ENCODE peak calls at places on chromosomes 13 and 19, in nine cellular contexts. One of them, this sample, is unnamed.

GRCh38 chr13:110388141-110388943 is 81.3 kb downstream of the COL4A2 start:
- DNase-seq in iris pigment epithelial cell: peak; percentile 85
- DNase-seq in brain microvascular endothelial cell: peak; percentile 94
- DNase-seq in stimulated activated CD8-positive, alpha-beta memory T cell treated with anti-CD3 and anti-CD28 coated beads, Interleukin-7, amount 100 ng/mL, for 1 hour: no peak
- DNase-seq in Calu3: no peak
- DNase-seq in type B pancreatic cell: no peak
- DNase-seq in stimulated activated CD4-positive, alpha-beta T cell treated with anti-CD3 and anti-CD28 coated beads, Interleukin-1b, Interleukin-23, amount 100 ng/mL, for 1 hour: no peak
- DNase-seq in nucleus accumbens: no peak
- DNase-seq in islet precursor cell: peak; percentile 89
- DNase-seq in this sample: no peak

GRCh38 chr13:49869514-49869913 is 66.6 kb downstream of the SPRYD7 start:
- DNase-seq in islet precursor cell: peak; percentile 58
- DNase-seq in stimulated activated CD4-positive, alpha-beta T cell treated with anti-CD3 and anti-CD28 coated beads, Interleukin-1b, Interleukin-23, amount 100 ng/mL, for 1 hour: no peak
- DNase-seq in stimulated activated CD8-positive, alpha-beta memory T cell treated with anti-CD3 and anti-CD28 coated beads, Interleukin-7, amount 100 ng/mL, for 1 hour: no peak
- DNase-seq in type B pancreatic cell: no peak
- DNase-seq in Calu3: no peak
- DNase-seq in iris pigment epithelial cell: peak; percentile 47
- DNase-seq in nucleus accumbens: no peak
- DNase-seq in brain microvascular endothelial cell: peak; percentile 40
- DNase-seq in this sample: no peak

GRCh38 chr13:42577538-42577937 is 3.6 kb downstream of the TNFSF11 start:
- DNase-seq in islet precursor cell: no peak
- DNase-seq in type B pancreatic cell: no peak
- DNase-seq in iris pigment epithelial cell: no peak
- DNase-seq in Calu3: no peak
- DNase-seq in stimulated activated CD8-positive, alpha-beta memory T cell treated with anti-CD3 and anti-CD28 coated beads, Interleukin-7, amount 100 ng/mL, for 1 hour: no peak
- DNase-seq in stimulated activated CD4-positive, alpha-beta T cell treated with anti-CD3 and anti-CD28 coated beads, Interleukin-1b, Interleukin-23, amount 100 ng/mL, for 1 hour: no peak
- DNase-seq in brain microvascular endothelial cell: no peak
- DNase-seq in nucleus accumbens: no peak
- DNase-seq in this sample: no peak

GRCh38 chr19:34667349-34668076 is 9.4 kb downstream of the SCGB2B2 start:
- DNase-seq in stimulated activated CD4-positive, alpha-beta T cell treated with anti-CD3 and anti-CD28 coated beads, Interleukin-1b, Interleukin-23, amount 100 ng/mL, for 1 hour: no peak
- DNase-seq in iris pigment epithelial cell: peak; percentile 50
- DNase-seq in islet precursor cell: no peak
- DNase-seq in brain microvascular endothelial cell: no peak
- DNase-seq in stimulated activated CD8-positive, alpha-beta memory T cell treated with anti-CD3 and anti-CD28 coated beads, Interleukin-7, amount 100 ng/mL, for 1 hour: no peak
- DNase-seq in Calu3: no peak
- DNase-seq in nucleus accumbens: no peak
- DNase-seq in type B pancreatic cell: no peak
- DNase-seq in this sample: no peak

GRCh38 chr19:10892256-10892655 is 20.9 kb downstream of the CARM1 start:
- DNase-seq in brain microvascular endothelial cell: no peak
- DNase-seq in nucleus accumbens: no peak
- DNase-seq in stimulated activated CD8-positive, alpha-beta memory T cell treated with anti-CD3 and anti-CD28 coated beads, Interleukin-7, amount 100 ng/mL, for 1 hour: no peak
- DNase-seq in type B pancreatic cell: no peak
- DNase-seq in Calu3: no peak
- DNase-seq in iris pigment epithelial cell: no peak
- DNase-seq in stimulated activated CD4-positive, alpha-beta T cell treated with anti-CD3 and anti-CD28 coated beads, Interleukin-1b, Interleukin-23, amount 100 ng/mL, for 1 hour: no peak
- DNase-seq in islet precursor cell: no peak
- DNase-seq in this sample: no peak

GRCh38 chr19:39701291-39701690 is 3.0 kb upstream of the LGALS14 start:
- DNase-seq in iris pigment epithelial cell: no peak
- DNase-seq in brain microvascular endothelial cell: no peak
- DNase-seq in type B pancreatic cell: no peak
- DNase-seq in stimulated activated CD4-positive, alpha-beta T cell treated with anti-CD3 and anti-CD28 coated beads, Interleukin-1b, Interleukin-23, amount 100 ng/mL, for 1 hour: no peak
- DNase-seq in nucleus accumbens: no peak
- DNase-seq in islet precursor cell: no peak
- DNase-seq in Calu3: no peak
- DNase-seq in stimulated activated CD8-positive, alpha-beta memory T cell treated with anti-CD3 and anti-CD28 coated beads, Interleukin-7, amount 100 ng/mL, for 1 hour: no peak
- DNase-seq in this sample: no peak

GRCh38 chr19:58093071-58093470 is 5.0 kb downstream of the ZSCAN18 start:
- DNase-seq in nucleus accumbens: no peak
- DNase-seq in stimulated activated CD8-positive, alpha-beta memory T cell treated with anti-CD3 and anti-CD28 coated beads, Interleukin-7, amount 100 ng/mL, for 1 hour: no peak
- DNase-seq in iris pigment epithelial cell: no peak
- DNase-seq in type B pancreatic cell: no peak
- DNase-seq in brain microvascular endothelial cell: no peak
- DNase-seq in Calu3: no peak
- DNase-seq in islet precursor cell: no peak
- DNase-seq in stimulated activated CD4-positive, alpha-beta T cell treated with anti-CD3 and anti-CD28 coated beads, Interleukin-1b, Interleukin-23, amount 100 ng/mL, for 1 hour: no peak
- DNase-seq in this sample: no peak

GRCh38 chr19:6556480-6556879 is 25.7 kb downstream of the TNFSF9 start:
- DNase-seq in stimulated activated CD4-positive, alpha-beta T cell treated with anti-CD3 and anti-CD28 coated beads, Interleukin-1b, Interleukin-23, amount 100 ng/mL, for 1 hour: no peak
- DNase-seq in stimulated activated CD8-positive, alpha-beta memory T cell treated with anti-CD3 and anti-CD28 coated beads, Interleukin-7, amount 100 ng/mL, for 1 hour: no peak
- DNase-seq in nucleus accumbens: no peak
- DNase-seq in islet precursor cell: no peak
- DNase-seq in iris pigment epithelial cell: peak; percentile 59
- DNase-seq in type B pancreatic cell: no peak
- DNase-seq in Calu3: no peak
- DNase-seq in brain microvascular endothelial cell: peak; percentile 33
- DNase-seq in this sample: no peak

GRCh38 chr19:29928831-29929230 is 13.2 kb upstream of the URI1 start:
- DNase-seq in islet precursor cell: no peak
- DNase-seq in stimulated activated CD4-positive, alpha-beta T cell treated with anti-CD3 and anti-CD28 coated beads, Interleukin-1b, Interleukin-23, amount 100 ng/mL, for 1 hour: no peak
- DNase-seq in type B pancreatic cell: no peak
- DNase-seq in iris pigment epithelial cell: no peak
- DNase-seq in Calu3: no peak
- DNase-seq in brain microvascular endothelial cell: no peak
- DNase-seq in stimulated activated CD8-positive, alpha-beta memory T cell treated with anti-CD3 and anti-CD28 coated beads, Interleukin-7, amount 100 ng/mL, for 1 hour: no peak
- DNase-seq in nucleus accumbens: no peak
- DNase-seq in this sample: peak; percentile 17

GRCh38 chr19:3034845-3035541 is 5.9 kb upstream of the TLE2 start:
- DNase-seq in nucleus accumbens: no peak
- DNase-seq in stimulated activated CD4-positive, alpha-beta T cell treated with anti-CD3 and anti-CD28 coated beads, Interleukin-1b, Interleukin-23, amount 100 ng/mL, for 1 hour: no peak
- DNase-seq in Calu3: no peak
- DNase-seq in brain microvascular endothelial cell: no peak
- DNase-seq in type B pancreatic cell: no peak
- DNase-seq in iris pigment epithelial cell: peak; percentile 50
- DNase-seq in stimulated activated CD8-positive, alpha-beta memory T cell treated with anti-CD3 and anti-CD28 coated beads, Interleukin-7, amount 100 ng/mL, for 1 hour: no peak
- DNase-seq in islet precursor cell: peak; percentile 65
- DNase-seq in this sample: no peak

GRCh38 chr19:1672038-1672768 is 19.8 kb upstream of the TCF3 start:
- DNase-seq in stimulated activated CD4-positive, alpha-beta T cell treated with anti-CD3 and anti-CD28 coated beads, Interleukin-1b, Interleukin-23, amount 100 ng/mL, for 1 hour: no peak
- DNase-seq in type B pancreatic cell: no peak
- DNase-seq in islet precursor cell: no peak
- DNase-seq in brain microvascular endothelial cell: no peak
- DNase-seq in nucleus accumbens: no peak
- DNase-seq in iris pigment epithelial cell: peak; percentile 45
- DNase-seq in stimulated activated CD8-positive, alpha-beta memory T cell treated with anti-CD3 and anti-CD28 coated beads, Interleukin-7, amount 100 ng/mL, for 1 hour: peak; percentile 35
- DNase-seq in Calu3: peak; percentile 56
- DNase-seq in this sample: peak; percentile 72

GRCh38 chr19:3368848-3369336 is 2.5 kb downstream of the NFIC start:
- DNase-seq in stimulated activated CD8-positive, alpha-beta memory T cell treated with anti-CD3 and anti-CD28 coated beads, Interleukin-7, amount 100 ng/mL, for 1 hour: no peak
- DNase-seq in nucleus accumbens: no peak
- DNase-seq in stimulated activated CD4-positive, alpha-beta T cell treated with anti-CD3 and anti-CD28 coated beads, Interleukin-1b, Interleukin-23, amount 100 ng/mL, for 1 hour: no peak
- DNase-seq in iris pigment epithelial cell: no peak
- DNase-seq in islet precursor cell: no peak
- DNase-seq in type B pancreatic cell: no peak
- DNase-seq in brain microvascular endothelial cell: no peak
- DNase-seq in Calu3: no peak
- DNase-seq in this sample: no peak

GRCh38 chr13:90591927-90592268 is 755.6 kb upstream of the MIR17HG start:
- DNase-seq in stimulated activated CD4-positive, alpha-beta T cell treated with anti-CD3 and anti-CD28 coated beads, Interleukin-1b, Interleukin-23, amount 100 ng/mL, for 1 hour: no peak
- DNase-seq in iris pigment epithelial cell: no peak
- DNase-seq in Calu3: no peak
- DNase-seq in islet precursor cell: peak; percentile 68
- DNase-seq in brain microvascular endothelial cell: no peak
- DNase-seq in type B pancreatic cell: no peak
- DNase-seq in nucleus accumbens: no peak
- DNase-seq in stimulated activated CD8-positive, alpha-beta memory T cell treated with anti-CD3 and anti-CD28 coated beads, Interleukin-7, amount 100 ng/mL, for 1 hour: no peak
- DNase-seq in this sample: no peak

GRCh38 chr13:26589754-26590153 is 32.3 kb downstream of the WASF3 start:
- DNase-seq in nucleus accumbens: no peak
- DNase-seq in islet precursor cell: no peak
- DNase-seq in stimulated activated CD4-positive, alpha-beta T cell treated with anti-CD3 and anti-CD28 coated beads, Interleukin-1b, Interleukin-23, amount 100 ng/mL, for 1 hour: no peak
- DNase-seq in brain microvascular endothelial cell: peak; percentile 33
- DNase-seq in iris pigment epithelial cell: peak; percentile 74
- DNase-seq in Calu3: no peak
- DNase-seq in type B pancreatic cell: no peak
- DNase-seq in stimulated activated CD8-positive, alpha-beta memory T cell treated with anti-CD3 and anti-CD28 coated beads, Interleukin-7, amount 100 ng/mL, for 1 hour: no peak
- DNase-seq in this sample: no peak

GRCh38 chr13:77874406-77874805 is 44.2 kb downstream of the EDNRB start:
- DNase-seq in type B pancreatic cell: no peak
- DNase-seq in nucleus accumbens: no peak
- DNase-seq in stimulated activated CD8-positive, alpha-beta memory T cell treated with anti-CD3 and anti-CD28 coated beads, Interleukin-7, amount 100 ng/mL, for 1 hour: no peak
- DNase-seq in brain microvascular endothelial cell: peak; percentile 14
- DNase-seq in islet precursor cell: no peak
- DNase-seq in stimulated activated CD4-positive, alpha-beta T cell treated with anti-CD3 and anti-CD28 coated beads, Interleukin-1b, Interleukin-23, amount 100 ng/mL, for 1 hour: no peak
- DNase-seq in iris pigment epithelial cell: peak; percentile 45
- DNase-seq in Calu3: no peak
- DNase-seq in this sample: no peak

GRCh38 chr19:19297759-19298158 is 22.6 kb downstream of the SUGP1 start:
- DNase-seq in stimulated activated CD4-positive, alpha-beta T cell treated with anti-CD3 and anti-CD28 coated beads, Interleukin-1b, Interleukin-23, amount 100 ng/mL, for 1 hour: no peak
- DNase-seq in islet precursor cell: no peak
- DNase-seq in nucleus accumbens: no peak
- DNase-seq in type B pancreatic cell: no peak
- DNase-seq in brain microvascular endothelial cell: no peak
- DNase-seq in iris pigment epithelial cell: no peak
- DNase-seq in stimulated activated CD8-positive, alpha-beta memory T cell treated with anti-CD3 and anti-CD28 coated beads, Interleukin-7, amount 100 ng/mL, for 1 hour: no peak
- DNase-seq in Calu3: no peak
- DNase-seq in this sample: no peak

GRCh38 chr19:12694641-12695040 is 1.8 kb downstream of the FBXW9 start:
- DNase-seq in type B pancreatic cell: no peak
- DNase-seq in islet precursor cell: peak; percentile 43
- DNase-seq in nucleus accumbens: no peak
- DNase-seq in stimulated activated CD4-positive, alpha-beta T cell treated with anti-CD3 and anti-CD28 coated beads, Interleukin-1b, Interleukin-23, amount 100 ng/mL, for 1 hour: no peak
- DNase-seq in Calu3: no peak
- DNase-seq in stimulated activated CD8-positive, alpha-beta memory T cell treated with anti-CD3 and anti-CD28 coated beads, Interleukin-7, amount 100 ng/mL, for 1 hour: no peak
- DNase-seq in brain microvascular endothelial cell: no peak
- DNase-seq in iris pigment epithelial cell: no peak
- DNase-seq in this sample: no peak

GRCh38 chr19:19602713-19603320 is 15.7 kb downstream of the PBX4 start:
- DNase-seq in Calu3: no peak
- DNase-seq in type B pancreatic cell: no peak
- DNase-seq in brain microvascular endothelial cell: no peak
- DNase-seq in stimulated activated CD8-positive, alpha-beta memory T cell treated with anti-CD3 and anti-CD28 coated beads, Interleukin-7, amount 100 ng/mL, for 1 hour: no peak
- DNase-seq in islet precursor cell: no peak
- DNase-seq in stimulated activated CD4-positive, alpha-beta T cell treated with anti-CD3 and anti-CD28 coated beads, Interleukin-1b, Interleukin-23, amount 100 ng/mL, for 1 hour: no peak
- DNase-seq in iris pigment epithelial cell: no peak
- DNase-seq in nucleus accumbens: no peak
- DNase-seq in this sample: no peak

GRCh38 chr19:55647732-55648656 is at the start of gene CCDC106:
- DNase-seq in brain microvascular endothelial cell: peak; percentile 60
- DNase-seq in Calu3: peak; percentile 73
- DNase-seq in stimulated activated CD8-positive, alpha-beta memory T cell treated with anti-CD3 and anti-CD28 coated beads, Interleukin-7, amount 100 ng/mL, for 1 hour: no peak
- DNase-seq in type B pancreatic cell: no peak
- DNase-seq in iris pigment epithelial cell: peak; percentile 78
- DNase-seq in nucleus accumbens: peak; percentile 71
- DNase-seq in islet precursor cell: peak; percentile 76
- DNase-seq in stimulated activated CD4-positive, alpha-beta T cell treated with anti-CD3 and anti-CD28 coated beads, Interleukin-1b, Interleukin-23, amount 100 ng/mL, for 1 hour: no peak
- DNase-seq in this sample: no peak

GRCh38 chr13:39970177-39970846 is 314.9 kb downstream of the COG6 start:
- DNase-seq in Calu3: no peak
- DNase-seq in stimulated activated CD4-positive, alpha-beta T cell treated with anti-CD3 and anti-CD28 coated beads, Interleukin-1b, Interleukin-23, amount 100 ng/mL, for 1 hour: no peak
- DNase-seq in islet precursor cell: no peak
- DNase-seq in iris pigment epithelial cell: no peak
- DNase-seq in stimulated activated CD8-positive, alpha-beta memory T cell treated with anti-CD3 and anti-CD28 coated beads, Interleukin-7, amount 100 ng/mL, for 1 hour: no peak
- DNase-seq in brain microvascular endothelial cell: no peak
- DNase-seq in nucleus accumbens: no peak
- DNase-seq in type B pancreatic cell: no peak
- DNase-seq in this sample: no peak

GRCh38 chr13:24083722-24084421 is 76.6 kb upstream of the SPATA13 start:
- DNase-seq in stimulated activated CD4-positive, alpha-beta T cell treated with anti-CD3 and anti-CD28 coated beads, Interleukin-1b, Interleukin-23, amount 100 ng/mL, for 1 hour: no peak
- DNase-seq in iris pigment epithelial cell: no peak
- DNase-seq in brain microvascular endothelial cell: no peak
- DNase-seq in nucleus accumbens: peak; percentile 38
- DNase-seq in Calu3: no peak
- DNase-seq in type B pancreatic cell: no peak
- DNase-seq in islet precursor cell: no peak
- DNase-seq in stimulated activated CD8-positive, alpha-beta memory T cell treated with anti-CD3 and anti-CD28 coated beads, Interleukin-7, amount 100 ng/mL, for 1 hour: no peak
- DNase-seq in this sample: no peak

GRCh38 chr19:27792576-27793127 is 1420.3 kb downstream of the UQCRFS1 start:
- DNase-seq in stimulated activated CD8-positive, alpha-beta memory T cell treated with anti-CD3 and anti-CD28 coated beads, Interleukin-7, amount 100 ng/mL, for 1 hour: no peak
- DNase-seq in Calu3: no peak
- DNase-seq in iris pigment epithelial cell: no peak
- DNase-seq in type B pancreatic cell: no peak
- DNase-seq in stimulated activated CD4-positive, alpha-beta T cell treated with anti-CD3 and anti-CD28 coated beads, Interleukin-1b, Interleukin-23, amount 100 ng/mL, for 1 hour: no peak
- DNase-seq in brain microvascular endothelial cell: no peak
- DNase-seq in nucleus accumbens: no peak
- DNase-seq in islet precursor cell: no peak
- DNase-seq in this sample: no peak

GRCh38 chr19:14318873-14319272 is 62.4 kb upstream of the ADGRE5 start:
- DNase-seq in stimulated activated CD4-positive, alpha-beta T cell treated with anti-CD3 and anti-CD28 coated beads, Interleukin-1b, Interleukin-23, amount 100 ng/mL, for 1 hour: no peak
- DNase-seq in Calu3: peak; percentile 23
- DNase-seq in brain microvascular endothelial cell: no peak
- DNase-seq in iris pigment epithelial cell: no peak
- DNase-seq in islet precursor cell: peak; percentile 54
- DNase-seq in type B pancreatic cell: no peak
- DNase-seq in stimulated activated CD8-positive, alpha-beta memory T cell treated with anti-CD3 and anti-CD28 coated beads, Interleukin-7, amount 100 ng/mL, for 1 hour: no peak
- DNase-seq in nucleus accumbens: no peak
- DNase-seq in this sample: no peak

GRCh38 chr13:33797622-33798021 is 20.3 kb upstream of the RFC3 start:
- DNase-seq in iris pigment epithelial cell: peak; percentile 41
- DNase-seq in Calu3: no peak
- DNase-seq in stimulated activated CD4-positive, alpha-beta T cell treated with anti-CD3 and anti-CD28 coated beads, Interleukin-1b, Interleukin-23, amount 100 ng/mL, for 1 hour: no peak
- DNase-seq in nucleus accumbens: no peak
- DNase-seq in type B pancreatic cell: no peak
- DNase-seq in islet precursor cell: no peak
- DNase-seq in brain microvascular endothelial cell: no peak
- DNase-seq in stimulated activated CD8-positive, alpha-beta memory T cell treated with anti-CD3 and anti-CD28 coated beads, Interleukin-7, amount 100 ng/mL, for 1 hour: no peak
- DNase-seq in this sample: no peak

GRCh38 chr19:38394488-38394887 is 6.0 kb downstream of the SPRED3 start:
- DNase-seq in islet precursor cell: peak; percentile 88
- DNase-seq in Calu3: no peak
- DNase-seq in stimulated activated CD8-positive, alpha-beta memory T cell treated with anti-CD3 and anti-CD28 coated beads, Interleukin-7, amount 100 ng/mL, for 1 hour: no peak
- DNase-seq in iris pigment epithelial cell: peak; percentile 68
- DNase-seq in brain microvascular endothelial cell: peak; percentile 25
- DNase-seq in nucleus accumbens: no peak
- DNase-seq in stimulated activated CD4-positive, alpha-beta T cell treated with anti-CD3 and anti-CD28 coated beads, Interleukin-1b, Interleukin-23, amount 100 ng/mL, for 1 hour: peak; percentile 19
- DNase-seq in type B pancreatic cell: no peak
- DNase-seq in this sample: peak; percentile 61

GRCh38 chr19:18397242-18398202 is at the start of gene LRRC25:
- DNase-seq in brain microvascular endothelial cell: no peak
- DNase-seq in type B pancreatic cell: no peak
- DNase-seq in islet precursor cell: peak; percentile 63
- DNase-seq in stimulated activated CD4-positive, alpha-beta T cell treated with anti-CD3 and anti-CD28 coated beads, Interleukin-1b, Interleukin-23, amount 100 ng/mL, for 1 hour: no peak
- DNase-seq in nucleus accumbens: no peak
- DNase-seq in Calu3: no peak
- DNase-seq in stimulated activated CD8-positive, alpha-beta memory T cell treated with anti-CD3 and anti-CD28 coated beads, Interleukin-7, amount 100 ng/mL, for 1 hour: no peak
- DNase-seq in iris pigment epithelial cell: no peak
- DNase-seq in this sample: no peak

GRCh38 chr19:23415561-23416191 is 20.4 kb upstream of the ZNF91 start:
- DNase-seq in type B pancreatic cell: peak; percentile 74
- DNase-seq in brain microvascular endothelial cell: no peak
- DNase-seq in Calu3: no peak
- DNase-seq in stimulated activated CD8-positive, alpha-beta memory T cell treated with anti-CD3 and anti-CD28 coated beads, Interleukin-7, amount 100 ng/mL, for 1 hour: no peak
- DNase-seq in stimulated activated CD4-positive, alpha-beta T cell treated with anti-CD3 and anti-CD28 coated beads, Interleukin-1b, Interleukin-23, amount 100 ng/mL, for 1 hour: no peak
- DNase-seq in islet precursor cell: peak; percentile 87
- DNase-seq in iris pigment epithelial cell: peak; percentile 45
- DNase-seq in nucleus accumbens: no peak
- DNase-seq in this sample: no peak

GRCh38 chr19:46618670-46619231 is 6.1 kb downstream of the PTGIR start:
- DNase-seq in Calu3: no peak
- DNase-seq in islet precursor cell: no peak
- DNase-seq in brain microvascular endothelial cell: no peak
- DNase-seq in iris pigment epithelial cell: peak; percentile 59
- DNase-seq in stimulated activated CD4-positive, alpha-beta T cell treated with anti-CD3 and anti-CD28 coated beads, Interleukin-1b, Interleukin-23, amount 100 ng/mL, for 1 hour: no peak
- DNase-seq in nucleus accumbens: no peak
- DNase-seq in stimulated activated CD8-positive, alpha-beta memory T cell treated with anti-CD3 and anti-CD28 coated beads, Interleukin-7, amount 100 ng/mL, for 1 hour: no peak
- DNase-seq in type B pancreatic cell: no peak
- DNase-seq in this sample: no peak

GRCh38 chr19:1254081-1254527 is 5.7 kb downstream of the MIDN start:
- DNase-seq in nucleus accumbens: peak; percentile 18
- DNase-seq in islet precursor cell: no peak
- DNase-seq in brain microvascular endothelial cell: no peak
- DNase-seq in stimulated activated CD8-positive, alpha-beta memory T cell treated with anti-CD3 and anti-CD28 coated beads, Interleukin-7, amount 100 ng/mL, for 1 hour: no peak
- DNase-seq in Calu3: no peak
- DNase-seq in type B pancreatic cell: no peak
- DNase-seq in iris pigment epithelial cell: peak; percentile 21
- DNase-seq in stimulated activated CD4-positive, alpha-beta T cell treated with anti-CD3 and anti-CD28 coated beads, Interleukin-1b, Interleukin-23, amount 100 ng/mL, for 1 hour: no peak
- DNase-seq in this sample: no peak

GRCh38 chr19:6066661-6067646 is 43.3 kb downstream of the RFX2 start:
- DNase-seq in type B pancreatic cell: no peak
- DNase-seq in stimulated activated CD4-positive, alpha-beta T cell treated with anti-CD3 and anti-CD28 coated beads, Interleukin-1b, Interleukin-23, amount 100 ng/mL, for 1 hour: no peak
- DNase-seq in islet precursor cell: peak; percentile 71
- DNase-seq in brain microvascular endothelial cell: peak; percentile 94
- DNase-seq in stimulated activated CD8-positive, alpha-beta memory T cell treated with anti-CD3 and anti-CD28 coated beads, Interleukin-7, amount 100 ng/mL, for 1 hour: no peak
- DNase-seq in nucleus accumbens: peak; percentile 40
- DNase-seq in iris pigment epithelial cell: peak; percentile 84
- DNase-seq in Calu3: peak; percentile 85
- DNase-seq in this sample: no peak

GRCh38 chr13:111228262-111229144 is 91.9 kb upstream of the TEX29 start:
- DNase-seq in iris pigment epithelial cell: peak; percentile 70
- DNase-seq in islet precursor cell: peak; percentile 58
- DNase-seq in Calu3: no peak
- DNase-seq in brain microvascular endothelial cell: peak; percentile 98
- DNase-seq in stimulated activated CD4-positive, alpha-beta T cell treated with anti-CD3 and anti-CD28 coated beads, Interleukin-1b, Interleukin-23, amount 100 ng/mL, for 1 hour: no peak
- DNase-seq in type B pancreatic cell: no peak
- DNase-seq in nucleus accumbens: no peak
- DNase-seq in stimulated activated CD8-positive, alpha-beta memory T cell treated with anti-CD3 and anti-CD28 coated beads, Interleukin-7, amount 100 ng/mL, for 1 hour: no peak
- DNase-seq in this sample: no peak

This sample was measured in GM12892.